ENCODE peak calls at places on chromosomes 13 and 19, in eight cellular contexts. N is breast epithelium, B is GM23338, Q is transverse colon, M is prostate gland, T is HCT116, V is H1, S is stomach. D is an unnamed sample.

GRCh38 chr19:28313633-28314032 is 899.3 kb downstream of the UQCRFS1 start:
- DNase-seq in B (no peak), M (no peak), Q (no peak), S (no peak), T (no peak), V (no peak), N (no peak), D (no peak)

GRCh38 chr19:5340637-5341447 is at the start of gene PTPRS:
- DNase-seq in Q (peak; percentile 71), V (peak; percentile 33), T (peak; percentile 32), S (peak; percentile 77), B (peak; percentile 92), M (peak; percentile 58), N (peak; percentile 59), D (peak; percentile 82)

GRCh38 chr13:94620286-94620896 is 18.7 kb downstream of the GPR180 start:
- DNase-seq in B (peak; percentile 73), Q (no peak), T (peak; percentile 15), M (no peak), S (no peak), V (no peak), N (no peak), D (no peak)

GRCh38 chr13:30108913-30109237 is 198.5 kb downstream of the KATNAL1 start:
- DNase-seq in V (no peak), N (peak; percentile 66), S (peak; percentile 92), B (no peak), T (no peak), Q (peak; percentile 93), M (peak; percentile 87), D (no peak)

GRCh38 chr13:87311165-87311564 is 360.0 kb upstream of the SLITRK5 start:
- DNase-seq in Q (no peak), B (no peak), N (no peak), T (no peak), V (no peak), M (no peak), S (no peak), D (no peak)

GRCh38 chr19:49272204-49272603 is 52.8 kb downstream of the SLC6A16 start:
- DNase-seq in N (no peak), B (no peak), V (no peak), S (no peak), T (peak; percentile 50), M (no peak), Q (no peak), D (no peak)

GRCh38 chr19:1858412-1859081 is 4.8 kb downstream of the KLF16 start:
- DNase-seq in B (no peak), M (no peak), N (no peak), S (no peak), T (no peak), V (no peak), Q (no peak), D (no peak)

GRCh38 chr19:46674416-46675178 is 13.6 kb upstream of the DACT3 start:
- DNase-seq in B (peak; percentile 93), T (peak; percentile 53), N (no peak), Q (no peak), V (no peak), M (no peak), S (no peak), D (no peak)

GRCh38 chr13:29855784-29856183 is 5.4 kb upstream of the UBL3 start:
- DNase-seq in S (no peak), T (no peak), V (no peak), N (no peak), M (no peak), Q (no peak), B (no peak), D (no peak)

GRCh38 chr19:17183858-17184271 is 31.3 kb upstream of the USE1 start:
- DNase-seq in Q (no peak), N (no peak), S (no peak), T (no peak), B (no peak), V (no peak), M (no peak), D (no peak)

GRCh38 chr19:29831041-29831548 is 19.3 kb downstream of the CCNE1 start:
- DNase-seq in Q (no peak), N (no peak), V (no peak), B (no peak), T (peak; percentile 76), M (no peak), S (no peak), D (no peak)

GRCh38 chr19:43634877-43635560 is 4.6 kb downstream of the CADM4 start:
- DNase-seq in Q (no peak), V (no peak), N (peak; percentile 21), S (no peak), M (no peak), T (no peak), B (peak; percentile 77), D (no peak)

GRCh38 chr19:54206831-54207177 is 6.1 kb downstream of the RPS9 start:
- DNase-seq in B (no peak), S (no peak), V (no peak), Q (no peak), M (no peak), T (no peak), N (no peak), D (no peak)

GRCh38 chr19:54208784-54209057 is 8.1 kb downstream of the RPS9 start:
- DNase-seq in Q (no peak), S (no peak), B (peak; percentile 38), V (no peak), N (no peak), M (no peak), T (no peak), D (no peak)

GRCh38 chr19:54209058-54209747 is 8.5 kb downstream of the RPS9 start:
- DNase-seq in S (no peak), Q (no peak), M (no peak), N (no peak), T (no peak), V (no peak), B (peak; percentile 52), D (peak; percentile 83)

GRCh38 chr19:54209748-54210494 is 9.3 kb downstream of the RPS9 start:
- DNase-seq in B (no peak), V (no peak), M (peak; percentile 94), N (peak; percentile 75), Q (peak; percentile 93), S (peak; percentile 97), T (peak; percentile 40), D (no peak)

GRCh38 chr19:54207908-54208783 is 7.5 kb downstream of the RPS9 start:
- DNase-seq in N (peak; percentile 62), V (no peak), S (peak; percentile 71), M (no peak), Q (peak; percentile 72), B (no peak), T (no peak), D (peak; percentile 87)
- TF ChIP-seq POLR2AphosphoS5 in N (peak; percentile 62), V (peak; percentile 95), S (peak; percentile 61), M (peak; percentile 6), Q (peak; percentile 9), B (peak; percentile 27), T (no peak), D (peak; percentile 88)

DNA sequence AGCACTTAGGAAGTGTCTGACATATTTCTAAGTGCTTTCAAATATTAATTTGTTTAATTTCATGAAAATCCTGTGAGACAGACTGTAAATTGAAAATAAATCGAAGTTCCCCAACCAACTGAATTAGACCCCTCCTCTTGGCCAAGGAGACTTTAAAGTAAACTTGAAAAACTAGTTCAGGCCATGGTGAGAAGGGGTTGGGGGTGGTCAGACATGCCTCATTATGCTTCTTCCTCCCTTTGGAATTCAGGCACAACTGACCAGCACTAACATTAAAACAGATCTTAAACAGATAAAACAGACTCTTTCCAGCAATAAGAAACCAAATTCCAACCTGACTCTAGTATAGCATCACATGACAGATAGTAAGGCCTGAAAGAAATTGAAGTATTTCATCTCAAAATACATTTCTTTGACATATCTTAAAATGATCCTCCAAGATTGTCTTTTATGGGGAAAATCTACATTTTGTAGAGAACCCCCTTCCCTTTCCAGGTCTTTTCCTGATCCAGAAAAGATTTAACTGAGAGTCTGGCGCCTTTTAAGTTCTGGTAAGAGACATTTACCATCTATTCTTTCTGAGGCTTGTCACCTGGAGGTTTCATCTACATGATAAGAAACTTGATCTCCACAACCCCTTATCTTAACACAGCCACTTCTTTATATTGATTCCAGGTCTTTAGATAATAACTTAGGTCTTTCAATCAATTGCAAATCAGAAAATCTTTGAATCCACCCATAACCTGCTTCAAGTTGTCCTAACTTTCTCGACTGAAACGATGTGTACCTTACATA is 336.5 kb downstream of the PCDH20 start:
- DNase-seq in Q (no peak), M (no peak), N (no peak), V (no peak), S (no peak), T (no peak), B (peak; percentile 27), D (no peak)
- H3K27me3 ChIP-seq in Q (no peaks in the 10 kb centered on the region), M (no peaks in the 10 kb centered on the region), N (no peaks in the 10 kb centered on the region), V (no peaks in the 10 kb centered on the region), S (no peaks in the 10 kb centered on the region), T (no peaks in the 10 kb centered on the region), B (no peaks in the 10 kb centered on the region), D (no peaks in the 10 kb centered on the region)

DNA sequence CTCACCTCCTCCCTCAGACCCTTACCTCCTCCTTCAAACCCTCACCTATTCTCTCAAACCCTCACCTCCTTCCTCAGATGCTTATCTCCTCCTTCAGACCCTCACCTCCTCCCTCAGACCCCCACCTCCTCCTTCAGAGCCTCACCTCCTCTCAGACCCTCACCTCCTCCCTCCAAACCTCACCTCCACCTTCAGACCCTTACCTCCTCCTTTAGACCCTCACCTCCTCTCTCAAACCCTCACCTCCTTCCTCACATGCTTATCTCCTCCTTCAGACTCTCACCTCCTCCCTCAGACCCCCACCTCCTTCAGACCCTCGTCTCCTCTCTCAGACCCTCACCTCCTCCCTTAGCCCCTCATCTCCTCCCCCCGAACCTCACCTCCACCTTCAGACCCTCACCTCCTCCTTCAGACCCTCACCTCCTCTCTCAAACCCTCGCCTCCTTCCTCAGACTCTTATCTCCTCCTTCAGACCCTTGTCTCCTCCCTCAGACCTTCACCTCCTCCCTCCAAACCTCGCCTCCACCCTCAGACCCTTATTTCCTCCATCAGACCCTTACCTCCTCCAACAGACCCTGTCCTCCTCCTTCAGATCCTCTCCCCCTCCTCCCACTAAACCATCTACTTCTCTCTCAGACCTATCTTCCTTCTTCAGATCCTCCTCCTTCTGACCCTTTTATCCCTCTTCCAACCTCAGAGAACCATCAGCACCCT is 2.5 kb upstream of the BCL3 start:
- DNase-seq in T (no peak), Q (no peak), B (no peak), N (no peak), V (no peak), M (no peak), S (no peak), D (no peak)
- H3K27ac ChIP-seq in T (peak overlapping the region; percentile 98), Q (peak overlapping the region; percentile 99), B (no peak overlapping the region), N (peak overlapping the region; percentile 91), V (no peak overlapping the region), M (peak overlapping the region; percentile 96), S (peak overlapping the region; percentile 98), D (peak overlapping the region; percentile 97)

DNA sequence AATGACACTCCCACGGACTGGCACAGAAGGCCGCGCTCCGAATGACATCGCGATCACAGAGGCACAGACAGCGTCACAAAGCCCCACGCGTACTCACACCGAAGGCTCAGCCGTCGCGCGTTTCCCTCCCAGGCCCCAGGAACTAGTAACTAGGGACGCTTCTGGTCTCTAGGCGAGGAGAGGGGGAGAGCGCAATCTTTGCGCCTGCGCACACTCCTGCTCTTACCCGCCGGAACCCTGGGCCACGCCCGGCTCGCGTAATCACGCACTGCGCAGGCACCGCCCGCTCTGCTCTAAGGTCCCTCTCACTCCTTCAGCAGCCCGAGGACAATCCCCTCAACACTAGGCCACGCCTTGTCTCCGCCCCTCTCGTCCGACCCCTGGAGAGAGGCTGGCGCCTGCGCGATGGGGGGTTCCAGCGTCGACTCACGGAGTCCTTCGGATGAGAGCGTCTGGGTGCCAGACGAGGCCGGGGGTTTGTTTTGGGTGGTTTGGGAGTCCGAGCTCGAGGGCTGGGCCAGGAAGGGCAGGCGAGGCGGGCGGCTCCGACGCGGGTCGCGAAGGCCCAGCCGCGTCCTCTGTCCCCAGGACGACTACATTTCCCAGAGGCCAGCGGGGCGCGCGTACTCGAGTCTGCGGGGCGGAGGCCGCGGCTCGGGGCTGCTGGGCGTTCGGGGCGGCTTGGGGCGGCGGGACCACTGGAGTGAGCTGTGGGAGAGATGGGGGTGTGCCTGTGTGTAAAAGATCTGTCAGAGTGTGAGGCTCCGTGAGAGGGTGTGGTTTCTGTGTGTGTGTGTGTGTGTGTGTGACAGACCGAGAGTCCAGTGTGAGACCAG is at the start of gene ZNF471:
- DNase-seq in V (peak; percentile 93), T (no peak), N (peak; percentile 98), Q (peak; percentile 95), M (peak; percentile 99), B (peak; percentile 98), S (peak; percentile 97), D (peak; percentile 97)
- TF ChIP-seq POLR2AphosphoS5 in V (peak; percentile 26), T (no peak), N (peak; percentile 73), Q (no peak), M (peak; percentile 94), B (no peak), S (peak; percentile 20), D (peak; percentile 53)

D was measured in spleen.